ENCODE peak calls at places on chromosomes 1 and 21, in four cellular contexts. One of them, this sample, is unnamed.

GRCh38 chr1:37486680-37487618 is 12.6 kb downstream of the ZC3H12A start:
- DNase-seq in heart left ventricle: peak
- DNase-seq in Calu3: peak
- DNase-seq in pancreas: peak
- DNase-seq in this sample: peak

GRCh38 chr1:9996624-9997582 is at the start of gene RBP7:
- DNase-seq in heart left ventricle: peak
- DNase-seq in Calu3: peak
- DNase-seq in pancreas: peak
- DNase-seq in this sample: peak

GRCh38 chr1:46198026-46198826 is at the start of gene POMGNT1:
- DNase-seq in heart left ventricle: peak
- DNase-seq in Calu3: peak
- DNase-seq in pancreas: peak
- DNase-seq in this sample: peak

GRCh38 chr1:220755316-220755715 is 7.2 kb downstream of the MTARC2 start:
- DNase-seq in heart left ventricle: no peak
- DNase-seq in Calu3: no peak
- DNase-seq in pancreas: no peak
- DNase-seq in this sample: no peak

GRCh38 chr1:67713071-67713806 is 28.2 kb downstream of the GADD45A start:
- DNase-seq in heart left ventricle: no peak
- DNase-seq in Calu3: peak
- DNase-seq in pancreas: no peak
- DNase-seq in this sample: peak

GRCh38 chr1:119631433-119632102 is 16.5 kb downstream of the ZNF697 start:
- DNase-seq in heart left ventricle: peak
- DNase-seq in Calu3: peak
- DNase-seq in pancreas: peak
- DNase-seq in this sample: peak

GRCh38 chr1:115365738-115366137 is 27.7 kb upstream of the NGF start:
- DNase-seq in heart left ventricle: no peak
- DNase-seq in Calu3: no peak
- DNase-seq in pancreas: no peak
- DNase-seq in this sample: peak

GRCh38 chr1:240235521-240236288 is 144.0 kb downstream of the FMN2 start:
- DNase-seq in heart left ventricle: no peak
- DNase-seq in Calu3: no peak
- DNase-seq in pancreas: no peak
- DNase-seq in this sample: no peak

GRCh38 chr21:42130447-42130846 is 59.3 kb downstream of the UMODL1 start:
- DNase-seq in heart left ventricle: peak
- DNase-seq in Calu3: no peak
- DNase-seq in pancreas: no peak
- DNase-seq in this sample: no peak

GRCh38 chr1:180881806-180882509 is 30.7 kb upstream of the KIAA1614 start:
- DNase-seq in heart left ventricle: no peak
- DNase-seq in Calu3: no peak
- DNase-seq in pancreas: no peak
- DNase-seq in this sample: no peak

GRCh38 chr1:57363643-57364042 is 60.2 kb downstream of the DAB1 start:
- DNase-seq in heart left ventricle: no peak
- DNase-seq in Calu3: no peak
- DNase-seq in pancreas: no peak
- DNase-seq in this sample: no peak

GRCh38 chr1:163561570-163562295 is 240.0 kb downstream of the NUF2 start:
- DNase-seq in heart left ventricle: no peak
- DNase-seq in Calu3: peak
- DNase-seq in pancreas: no peak
- DNase-seq in this sample: no peak

GRCh38 chr1:68201546-68202238 is 30.6 kb downstream of the WLS start:
- DNase-seq in heart left ventricle: no peak
- DNase-seq in Calu3: no peak
- DNase-seq in pancreas: no peak
- DNase-seq in this sample: no peak

GRCh38 chr1:205591522-205592351 is 40.1 kb downstream of the ELK4 start:
- DNase-seq in heart left ventricle: peak
- DNase-seq in Calu3: peak
- DNase-seq in pancreas: peak
- DNase-seq in this sample: peak

GRCh38 chr1:67945733-67946374 is 104.6 kb downstream of the DIRAS3 start:
- DNase-seq in heart left ventricle: no peak
- DNase-seq in Calu3: no peak
- DNase-seq in pancreas: no peak
- DNase-seq in this sample: no peak

GRCh38 chr1:44557756-44558155 is 116.5 kb downstream of the TMEM53 start:
- DNase-seq in heart left ventricle: no peak
- DNase-seq in Calu3: peak
- DNase-seq in pancreas: no peak
- DNase-seq in this sample: no peak

GRCh38 chr1:171434717-171435346 is 50.5 kb upstream of the PRRC2C start:
- DNase-seq in heart left ventricle: no peak
- DNase-seq in Calu3: peak
- DNase-seq in pancreas: no peak
- DNase-seq in this sample: no peak

GRCh38 chr21:33434770-33435360 is 31.7 kb downstream of the IFNGR2 start:
- DNase-seq in heart left ventricle: no peak
- DNase-seq in Calu3: peak
- DNase-seq in pancreas: no peak
- DNase-seq in this sample: no peak

GRCh38 chr21:19420607-19421006 is 1017.0 kb upstream of the TMPRSS15 start:
- DNase-seq in heart left ventricle: no peak
- DNase-seq in Calu3: no peak
- DNase-seq in pancreas: no peak
- DNase-seq in this sample: no peak

GRCh38 chr1:86865973-86866637 is 47.8 kb downstream of the SELENOF start:
- DNase-seq in heart left ventricle: no peak
- DNase-seq in Calu3: no peak
- DNase-seq in pancreas: no peak
- DNase-seq in this sample: no peak

GRCh38 chr1:26991310-26992116 is 2.0 kb upstream of the TRNP1 start:
- DNase-seq in heart left ventricle: peak
- DNase-seq in Calu3: peak
- DNase-seq in pancreas: no peak
- DNase-seq in this sample: no peak

GRCh38 chr1:179826626-179827280 is 50.9 kb downstream of the TOR1AIP2 start:
- DNase-seq in heart left ventricle: no peak
- DNase-seq in Calu3: no peak
- DNase-seq in pancreas: no peak
- DNase-seq in this sample: no peak

GRCh38 chr1:86339421-86339820 is 56.7 kb downstream of the ODF2L start:
- DNase-seq in heart left ventricle: no peak
- DNase-seq in Calu3: no peak
- DNase-seq in pancreas: no peak
- DNase-seq in this sample: no peak

This sample was measured in mucosa of descending colon.